ENCODE peak calls at places on chromosomes 5 and 9, in four cellular contexts. B, R, T and A are unnamed samples.
A peak's percentile ranks its signal among the peaks of the same experiment; 100 is the strongest.

GRCh38 chr5:96885518-96886338 is 9.4 kb downstream of the ERAP2 start:
- DNase-seq in T (no peak), R (peak; percentile 92), B (no peak), A (no peak)

GRCh38 chr5:55456216-55456895 is 78.4 kb downstream of the PLPP1 start:
- DNase-seq in B (no peak), T (no peak), R (no peak), A (no peak)

GRCh38 chr5:79464695-79465332 is 49.1 kb downstream of the HOMER1 start:
- DNase-seq in R (no peak), B (no peak), T (peak; percentile 37), A (no peak)

GRCh38 chr5:11511878-11512277 is 392.4 kb downstream of the CTNND2 start:
- DNase-seq in T (no peak), B (peak; percentile 16), R (no peak), A (no peak)

GRCh38 chr5:113760486-113760885 is 247.0 kb downstream of the YTHDC2 start:
- DNase-seq in B (no peak), T (no peak), R (no peak), A (no peak)

GRCh38 chr9:27625751-27626628 is 52.7 kb upstream of the C9orf72 start:
- DNase-seq in T (no peak), R (no peak), B (no peak), A (no peak)

GRCh38 chr5:58262226-58262625 is 197.7 kb downstream of the PLK2 start:
- DNase-seq in T (no peak), R (no peak), B (no peak), A (no peak)

GRCh38 chr5:32443145-32443540 is 1.4 kb downstream of the ZFR start:
- DNase-seq in B (no peak), T (peak; percentile 23), R (peak; percentile 31), A (no peak)

GRCh38 chr9:122036988-122037387 is 56.1 kb downstream of the TTLL11 start:
- DNase-seq in R (no peak), T (no peak), B (no peak), A (no peak)

GRCh38 chr9:88342246-88342645 is 46.0 kb upstream of the SPIN1 start:
- DNase-seq in T (no peak), R (no peak), B (no peak), A (no peak)

GRCh38 chr9:5608298-5609254 is 20.3 kb upstream of the RIC1 start:
- DNase-seq in B (peak; percentile 49), T (peak; percentile 9), R (no peak), A (no peak)

GRCh38 chr9:134962998-134963364 is 45.3 kb upstream of the FCN1 start:
- DNase-seq in R (no peak), B (no peak), T (no peak), A (no peak)

GRCh38 chr5:171986772-171987171 is 19.7 kb downstream of the FBXW11 start:
- DNase-seq in R (no peak), T (no peak), B (no peak), A (no peak)

GRCh38 chr9:69283003-69283402 is 42.0 kb upstream of the ENTREP1 start:
- DNase-seq in B (no peak), R (no peak), T (no peak), A (no peak)

GRCh38 chr9:37923796-37924430 is 20.0 kb upstream of the SLC25A51 start:
- DNase-seq in B (no peak), R (no peak), T (no peak), A (no peak)

GRCh38 chr5:78647411-78647818 is 1.2 kb downstream of the LHFPL2 start:
- DNase-seq in R (no peak), B (peak; percentile 56), T (no peak), A (no peak)

GRCh38 chr5:34857161-34857560 is 18.2 kb downstream of the TTC23L start:
- DNase-seq in B (no peak), T (no peak), R (no peak), A (no peak)

GRCh38 chr5:68548959-68549676 is 333.6 kb downstream of the PIK3R1 start:
- DNase-seq in B (peak; percentile 8), R (no peak), T (peak; percentile 37), A (no peak)

GRCh38 chr5:176413255-176413565 is 3.1 kb downstream of the CLTB start:
- DNase-seq in B (no peak), T (no peak), R (no peak), A (no peak)

GRCh38 chr5:68683632-68684035 is 410.2 kb upstream of the SLC30A5 start:
- DNase-seq in R (no peak), T (no peak), B (no peak), A (no peak)

GRCh38 chr5:7642029-7642428 is 208.9 kb downstream of the CFAP90 start:
- DNase-seq in B (no peak), R (no peak), T (no peak), A (no peak)

GRCh38 chr5:37834542-37835399 is 5.1 kb downstream of the GDNF start:
- DNase-seq in R (no peak), T (no peak), B (no peak), A (peak; percentile 73)

GRCh38 chr5:37833990-37834389 is 5.9 kb downstream of the GDNF start:
- DNase-seq in R (no peak), T (no peak), B (no peak), A (no peak)

GRCh38 chr5:37835400-37835973 is 4.4 kb downstream of the GDNF start:
- DNase-seq in R (no peak), T (no peak), B (no peak), A (no peak)

GRCh38 chr5:37830348-37830747 is 9.5 kb downstream of the GDNF start:
- DNase-seq in R (no peak), B (no peak), T (no peak), A (no peak)

DNA sequence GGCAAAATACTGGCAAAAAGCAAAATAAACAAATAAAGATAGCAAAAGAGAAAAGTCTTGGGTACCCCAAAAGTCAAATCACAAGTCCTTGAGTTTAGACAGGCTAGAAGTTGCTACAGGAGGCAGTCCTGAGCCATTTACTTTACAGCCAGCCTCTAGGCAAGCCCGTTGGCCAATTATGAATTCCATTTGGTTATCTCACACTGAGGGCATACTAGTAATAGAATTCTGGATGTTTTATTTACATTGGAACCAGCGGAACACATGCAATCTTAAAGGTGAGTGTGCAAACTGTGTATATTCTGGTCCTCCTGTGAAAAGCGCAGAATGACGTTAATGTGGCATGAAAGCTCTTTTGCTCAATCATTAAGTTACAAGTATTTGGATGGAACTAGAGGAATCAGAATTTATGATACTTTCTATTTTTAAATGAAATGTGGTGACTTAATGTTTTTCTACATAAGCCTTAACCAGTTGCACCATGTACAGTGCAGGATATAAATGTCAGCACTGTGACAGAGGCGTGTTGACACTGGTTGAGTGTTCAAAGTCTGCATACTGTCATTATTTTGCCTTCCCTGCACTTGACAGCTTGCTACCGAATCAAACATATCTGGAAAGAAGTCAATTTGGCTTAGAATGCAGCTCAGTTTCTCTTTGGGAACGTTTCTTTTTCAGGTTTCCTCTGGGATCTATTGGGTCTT is 7.9 kb downstream of the GDNF start:
- DNase-seq in T (no peak), R (no peak), B (peak; percentile 38), A (no peak)
- TF ChIP-seq ETV6 in T (no peak), R (no peak), B (no peak), A (no peak)

DNA sequence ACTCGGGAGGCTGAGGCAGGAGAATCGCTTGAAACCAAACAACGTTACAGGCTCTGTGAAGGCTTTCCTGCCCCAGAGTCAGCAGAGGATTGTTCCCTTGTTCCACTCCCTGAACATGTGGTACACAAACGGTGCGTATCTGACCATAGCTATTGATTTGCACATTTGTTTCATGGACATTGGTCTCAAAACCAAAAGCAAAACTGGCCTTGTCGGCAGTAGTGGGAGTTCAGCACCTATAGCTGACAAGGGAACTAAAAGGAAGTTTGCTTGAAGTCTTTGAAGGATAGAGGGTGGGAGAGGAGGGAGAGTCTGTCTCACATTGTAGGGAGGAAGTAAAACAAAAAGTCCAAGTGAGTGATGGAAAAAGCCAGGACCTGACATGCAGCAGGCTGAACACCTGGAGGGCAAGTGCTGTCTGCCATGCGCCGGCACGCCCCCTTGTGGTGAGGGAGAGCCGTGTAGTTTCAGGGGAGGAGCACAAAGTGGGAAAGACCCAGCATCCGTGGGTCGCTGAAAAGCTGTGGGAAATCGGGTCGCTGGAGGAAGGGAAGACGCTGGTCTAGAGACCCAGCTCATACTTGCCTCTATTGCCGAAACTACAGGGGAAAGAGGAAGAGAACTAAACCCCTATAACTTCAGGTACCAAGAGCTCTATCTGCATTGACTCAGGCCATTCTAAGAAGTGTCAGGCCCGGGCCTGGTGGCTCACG is 58.0 kb downstream of the RAD23B start:
- DNase-seq in R (peak; percentile 57), T (peak; percentile 74), B (peak; percentile 70), A (peak; percentile 92)
- TF ChIP-seq ATF2 in R (no peak), T (no peak), B (no peak), A (no peak)

DNA sequence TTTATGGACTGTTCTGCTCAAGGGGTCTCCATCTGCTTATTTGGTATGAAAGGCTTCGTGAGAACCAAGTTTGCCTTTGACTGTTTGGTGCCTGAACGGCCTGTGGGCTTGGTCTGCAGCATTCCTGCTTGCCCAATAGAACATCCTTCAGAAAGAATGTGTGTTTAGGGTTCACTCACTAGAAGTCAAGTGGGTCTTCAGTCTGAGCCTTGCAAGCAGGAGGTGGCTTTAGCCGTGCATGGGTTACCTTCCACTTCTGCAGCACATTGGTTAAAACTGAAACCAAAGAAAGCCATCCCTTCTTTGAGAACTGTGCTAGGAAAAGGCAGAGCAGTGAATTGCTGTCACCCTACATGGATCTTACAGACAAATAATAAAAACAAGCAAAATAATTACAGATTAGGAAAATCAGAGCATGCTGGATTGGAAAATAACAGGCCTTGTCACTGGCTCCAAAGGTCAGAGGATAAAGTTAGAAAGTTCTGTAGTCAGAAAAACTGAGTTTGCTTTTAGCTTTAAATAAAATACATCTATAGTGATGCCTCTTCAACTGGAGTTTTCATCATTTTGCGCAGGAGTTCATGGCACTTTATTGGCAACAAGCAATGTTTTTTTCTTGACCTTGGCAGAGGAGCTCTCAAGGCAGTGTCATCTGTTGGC is 16.6 kb downstream of the WWC1 start:
- DNase-seq in R (no peak), B (no peak), T (no peak), A (no peak)
- TF ChIP-seq ETV6 in R (no peak), B (no peak), T (no peak), A (no peak)

GRCh38 chr5:93610581-93611167 is 27.7 kb downstream of the NR2F1 start:
- DNase-seq in T (no peak), B (no peak), R (no peak), A (no peak)

GRCh38 chr5:93609756-93610155 is 26.7 kb downstream of the NR2F1 start:
- DNase-seq in R (no peak), T (no peak), B (no peak), A (no peak)

GRCh38 chr5:93604119-93604963 is 21.3 kb downstream of the NR2F1 start:
- DNase-seq in B (no peak), R (no peak), T (no peak), A (peak; percentile 50)

GRCh38 chr5:93606384-93606752 is 23.3 kb downstream of the NR2F1 start:
- DNase-seq in T (no peak), B (no peak), R (no peak), A (no peak)

GRCh38 chr5:93607367-93608258 is 24.6 kb downstream of the NR2F1 start:
- DNase-seq in B (peak; percentile 44), R (no peak), T (no peak), A (peak; percentile 58)
- TF ChIP-seq ATF2 in B (no peak), R (no peak), T (no peak), A (no peak)

DNA sequence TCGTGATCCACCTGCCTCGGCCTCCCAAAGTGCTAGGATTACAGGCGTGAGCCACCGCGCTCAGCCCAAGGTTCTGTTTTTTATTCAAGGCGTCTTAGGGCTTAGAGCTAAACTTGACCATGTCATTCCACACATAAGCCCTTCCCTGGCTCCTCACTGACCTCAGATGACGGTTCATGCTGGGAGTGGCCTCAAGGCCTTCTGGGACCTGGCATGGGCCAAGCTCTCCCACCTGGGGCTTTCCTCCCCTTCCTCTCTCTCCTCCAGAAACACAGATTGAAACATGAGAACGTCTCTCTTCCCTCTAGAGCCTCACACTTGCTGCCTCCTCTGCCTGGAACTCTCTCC is 155.5 kb upstream of the IER5L start:
- DNase-seq in T (no peak), B (peak; percentile 31), R (no peak), A (peak; percentile 47)
- TF ChIP-seq ETV6 in T (no peak), B (no peak), R (no peak), A (no peak)

GRCh38 chr5:135930029-135930948 is 24.5 kb downstream of the LECT2 start:
- DNase-seq in R (no peak), T (no peak), B (peak; percentile 68), A (peak; percentile 76)
- TF ChIP-seq ATF2 in R (no peak), T (no peak), B (no peak), A (no peak)